ENCODE peak calls at places on chromosomes 6 and 20, in ten cellular contexts. Z is mesenchymal stem cell; K is neuronal stem cell; T is tibial artery; C is neural progenitor cell; F is ascending aorta; J is CD8-positive, alpha-beta T cell; D is IMR-90; U is right cardiac atrium; H is body of pancreas. X is an unnamed sample. For H3K4me1, the result is how much of the 10 kb centered on the place peaks cover.

GRCh38 chr6:11616200-11616611 is 78.7 kb downstream of the TMEM170B start:
- DNase-seq in Z (peak), K (no peak), T (no peak), C (no peak), F (no peak), J (no peak), D (peak), U (no peak), H (no peak), X (no peak)

GRCh38 chr6:36937896-36938295 is 16.6 kb upstream of the PI16 start:
- DNase-seq in Z (no peak), K (no peak), T (no peak), C (no peak), F (no peak), J (no peak), D (no peak), U (no peak), H (no peak), X (no peak)

GRCh38 chr6:40877362-40877761 is 161.7 kb downstream of the UNC5CL start:
- DNase-seq in Z (no peak), K (no peak), T (no peak), C (no peak), F (no peak), J (no peak), D (no peak), U (no peak), H (no peak), X (no peak)

GRCh38 chr6:10747251-10747972 is at the start of gene TMEM14B:
- DNase-seq in Z (peak), K (peak), T (peak), C (peak), F (peak), J (peak), D (peak), U (peak), H (peak), X (peak)

GRCh38 chr6:121837545-121838229 is 402.2 kb downstream of the GJA1 start:
- DNase-seq in Z (no peak), K (no peak), T (no peak), C (no peak), F (no peak), J (no peak), D (peak), U (no peak), H (no peak), X (no peak)

GRCh38 chr20:39016496-39016895 is 54.4 kb downstream of the DHX35 start:
- DNase-seq in Z (no peak), K (no peak), T (no peak), C (no peak), F (no peak), J (no peak), D (no peak), U (no peak), H (no peak), X (no peak)

GRCh38 chr20:62203378-62204030 is 16.6 kb downstream of the HRH3 start:
- DNase-seq in Z (no peak), K (no peak), T (no peak), C (no peak), F (no peak), J (no peak), D (no peak), U (no peak), H (no peak), X (no peak)

GRCh38 chr6:142482249-142482648 is 180.4 kb downstream of the ADGRG6 start:
- DNase-seq in Z (peak), K (no peak), T (no peak), C (no peak), F (no peak), J (no peak), D (peak), U (no peak), H (no peak), X (no peak)

GRCh38 chr6:25172819-25173218 is 106.4 kb upstream of the CARMIL1 start:
- DNase-seq in Z (peak), K (no peak), T (no peak), C (no peak), F (no peak), J (no peak), D (peak), U (no peak), H (no peak), X (no peak)

GRCh38 chr6:165232277-165232654 is 77.1 kb downstream of the C6orf118 start:
- DNase-seq in Z (no peak), K (no peak), T (no peak), C (no peak), F (no peak), J (no peak), D (no peak), U (no peak), H (no peak), X (no peak)

GRCh38 chr20:41047279-41047974 is 18.8 kb downstream of the TOP1 start:
- DNase-seq in Z (peak), K (no peak), T (no peak), C (peak), F (no peak), J (no peak), D (no peak), U (no peak), H (no peak), X (no peak)

GRCh38 chr20:41046716-41047115 is 18.1 kb downstream of the TOP1 start:
- DNase-seq in Z (peak), K (no peak), T (no peak), C (no peak), F (no peak), J (no peak), D (peak), U (no peak), H (no peak), X (no peak)

GRCh38 chr20:41048475-41049242 is 20.0 kb downstream of the TOP1 start:
- DNase-seq in Z (no peak), K (no peak), T (no peak), C (peak), F (no peak), J (no peak), D (no peak), U (no peak), H (no peak), X (no peak)

GRCh38 chr20:41049451-41049850 is 20.8 kb downstream of the TOP1 start:
- DNase-seq in Z (no peak), K (no peak), T (no peak), C (no peak), F (no peak), J (no peak), D (no peak), U (no peak), H (no peak), X (no peak)

DNA sequence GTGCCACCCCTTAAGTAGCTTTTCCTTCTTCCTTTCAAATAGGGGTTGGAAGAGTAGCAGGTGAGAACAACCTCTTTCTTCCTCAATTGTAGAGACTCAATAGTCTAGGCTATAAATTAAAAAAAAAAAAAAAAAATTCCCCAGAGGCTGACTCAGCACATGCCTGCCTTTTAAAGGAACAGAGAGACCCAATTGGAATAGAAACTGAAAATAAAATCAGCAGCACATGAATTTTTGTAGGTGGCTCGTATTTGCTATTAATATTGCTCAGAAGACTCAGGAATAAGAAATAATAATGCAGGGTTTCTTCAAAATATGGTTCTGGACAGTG is 19.3 kb downstream of the TOP1 start:
- DNase-seq in Z (peak), K (no peak), T (no peak), C (no peak), F (no peak), J (no peak), D (no peak), U (no peak), H (no peak), X (no peak)
- H3K27ac ChIP-seq in Z (peak), K (no peak), T (peak), C (no peak), F (peak), J (peak), D (no peak), U (no peak), H (no peak), X (no peak)

DNA sequence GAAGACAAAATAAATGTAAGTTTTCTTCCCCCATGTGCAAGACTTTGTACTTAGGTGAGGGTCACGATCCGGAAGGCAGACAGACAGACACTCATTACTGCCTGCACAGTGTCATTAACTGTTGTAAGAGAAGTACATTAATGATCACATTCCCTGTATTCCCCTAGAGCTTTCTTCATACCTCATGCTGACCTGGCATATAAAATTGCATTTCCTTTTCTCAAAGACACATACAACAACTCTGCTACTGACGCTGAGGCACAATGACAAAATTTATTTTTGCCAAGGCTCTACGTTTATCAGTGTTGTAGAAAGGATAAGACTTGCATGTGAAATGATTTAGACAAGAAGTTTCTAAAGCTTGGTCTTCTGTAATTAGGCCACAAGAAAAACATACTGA is 3.0 kb upstream of the SYCP2 start:
- DNase-seq in Z (no peak), K (no peak), T (no peak), C (no peak), F (no peak), J (no peak), D (no peak), U (no peak), H (no peak), X (no peak)
- H3K4me1 ChIP-seq in Z (under half), K (under half), T (under half), C (under half), F (under half), J (under half), D (under half), U (under half), H (half or more), X (under half)

GRCh38 chr20:56558968-56559367 is 25.9 kb downstream of the FAM209B start:
- DNase-seq in Z (no peak), K (no peak), T (no peak), C (no peak), F (no peak), J (no peak), D (no peak), U (no peak), H (no peak), X (no peak)
- H3K27ac ChIP-seq in Z (no peak), K (no peak), T (no peak), C (no peak), F (no peak), J (no peak), D (no peak), U (no peak), H (no peak), X (no peak)

DNA sequence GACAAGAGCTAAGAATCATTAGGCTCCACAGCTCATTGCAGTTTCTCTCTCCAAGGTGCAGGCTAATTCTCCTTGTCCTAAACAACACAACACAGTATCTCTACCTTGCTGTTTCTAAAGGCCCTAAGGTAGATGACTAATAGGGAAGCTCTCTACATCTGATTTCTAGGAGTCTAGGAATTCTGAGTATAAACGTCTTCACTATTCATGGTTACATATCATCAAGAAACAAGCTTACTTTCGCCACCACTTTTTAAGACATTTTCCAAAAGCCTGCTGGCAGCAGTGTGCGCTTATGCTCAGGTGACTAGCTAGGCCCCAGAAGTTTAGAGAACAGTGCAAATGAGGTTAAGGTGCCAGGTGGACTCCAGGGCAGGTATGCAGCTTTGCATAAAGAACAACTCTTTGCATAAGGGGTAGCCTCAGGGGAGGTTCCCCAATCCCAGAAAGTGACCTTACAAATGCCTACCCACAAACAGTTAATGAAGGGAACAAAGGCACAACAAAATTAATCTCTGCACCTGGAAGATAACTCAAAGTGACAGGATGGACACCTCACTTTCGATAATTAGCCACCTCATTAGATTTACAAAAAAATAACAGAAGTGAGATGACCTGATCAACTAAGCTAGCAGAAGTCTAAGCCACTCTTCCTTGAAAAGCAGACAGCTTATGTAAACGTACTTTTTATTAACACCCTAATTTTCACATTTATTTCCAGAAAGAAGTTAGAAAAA is 20.1 kb downstream of the B4GALT5 start:
- DNase-seq in Z (no peak), K (no peak), T (no peak), C (no peak), F (no peak), J (no peak), D (no peak), U (no peak), H (no peak), X (no peak)
- H3K4me1 ChIP-seq in Z (under half), K (under half), T (under half), C (half or more), F (under half), J (under half), D (under half), U (under half), H (half or more), X (under half)

GRCh38 chr20:57217802-57218201 is 48.6 kb downstream of the BMP7 start:
- DNase-seq in Z (no peak), K (no peak), T (no peak), C (no peak), F (no peak), J (no peak), D (no peak), U (no peak), H (no peak), X (no peak)
- H3K27ac ChIP-seq in Z (no peak), K (no peak), T (no peak), C (no peak), F (no peak), J (no peak), D (no peak), U (no peak), H (no peak), X (no peak)

GRCh38 chr6:75601608-75602163 is at the start of gene SENP6:
- DNase-seq in Z (peak), K (peak), T (peak), C (peak), F (peak), J (peak), D (peak), U (peak), H (peak), X (no peak)
- H3K4me1 ChIP-seq in Z (under half), K (under half), T (under half), C (under half), F (under half), J (under half), D (under half), U (under half), H (under half), X (under half)

GRCh38 chr6:169695131-169695530 is 6.7 kb downstream of the WDR27 start:
- DNase-seq in Z (no peak), K (no peak), T (no peak), C (no peak), F (no peak), J (no peak), D (no peak), U (no peak), H (no peak), X (no peak)
- H3K27ac ChIP-seq in Z (no peak), K (no peak), T (no peak), C (no peak), F (no peak), J (no peak), D (no peak), U (no peak), H (no peak), X (no peak)

DNA sequence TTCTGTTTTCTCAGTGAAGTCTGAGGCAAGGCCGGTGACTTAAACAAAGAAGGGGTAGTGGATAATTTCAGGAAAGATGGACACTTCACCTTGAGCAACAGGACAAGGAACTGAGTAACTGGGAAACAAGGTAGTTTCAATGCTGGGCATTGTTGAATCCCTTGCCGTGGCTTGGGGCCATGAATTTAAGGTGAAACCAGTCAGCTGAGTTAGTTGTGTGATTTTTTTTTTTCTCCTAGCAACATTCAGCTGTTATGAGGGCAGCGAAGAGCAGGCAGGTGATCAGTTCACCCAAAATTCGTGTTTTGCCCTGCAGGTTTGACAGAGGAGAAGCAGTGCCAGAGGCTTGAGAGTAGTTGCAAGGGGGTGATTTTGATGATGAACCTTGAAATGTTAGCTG is 6.8 kb downstream of the BICRAL start:
- DNase-seq in Z (no peak), K (no peak), T (no peak), C (no peak), F (no peak), J (no peak), D (no peak), U (no peak), H (no peak), X (no peak)
- H3K4me1 ChIP-seq in Z (under half), K (under half), T (half or more), C (under half), F (under half), J (half or more), D (under half), U (under half), H (half or more), X (under half)